ENCODE peak calls at places on chromosome 17, in five cellular contexts. H, M, T, A and Q are unnamed samples.

GRCh38 chr17:50466371-50467113 is 2.1 kb downstream of the CHAD start:
- DNase-seq in H (no peak), M (no peak), T (no peak), A (no peak), Q (no peak)

GRCh38 chr17:5531019-5531418 is 44.7 kb downstream of the MIS12 start:
- DNase-seq in H (no peak), M (no peak), T (no peak), A (no peak), Q (no peak)

GRCh38 chr17:59418732-59419166 is 87.3 kb downstream of the YPEL2 start:
- DNase-seq in H (no peak), M (no peak), T (peak; percentile 13), A (no peak), Q (no peak)

GRCh38 chr17:35170968-35171771 is 23.0 kb downstream of the SLC35G3 start:
- DNase-seq in H (no peak), M (no peak), T (no peak), A (no peak), Q (no peak)

GRCh38 chr17:38777641-38778250 is 21.6 kb downstream of the PIP4K2B start:
- DNase-seq in H (no peak), M (no peak), T (no peak), A (no peak), Q (no peak)

GRCh38 chr17:74987909-74988711 is 678 bp downstream of the CDR2L start:
- DNase-seq in H (peak; percentile 72), M (peak; percentile 74), T (peak; percentile 85), A (peak; percentile 73), Q (peak; percentile 95)

GRCh38 chr17:47812146-47812920 is 9.3 kb downstream of the OSBPL7 start:
- DNase-seq in H (no peak), M (no peak), T (no peak), A (no peak), Q (no peak)

GRCh38 chr17:38421224-38421841 is 6.9 kb upstream of the ARHGAP23 start:
- DNase-seq in H (peak; percentile 74), M (no peak), T (peak; percentile 81), A (peak; percentile 64), Q (no peak)

GRCh38 chr17:72634621-72635020 is 457.9 kb downstream of the SLC39A11 start:
- DNase-seq in H (no peak), M (peak; percentile 71), T (no peak), A (no peak), Q (no peak)

GRCh38 chr17:80761421-80761871 is 216.8 kb downstream of the RPTOR start:
- DNase-seq in H (peak; percentile 89), M (peak; percentile 59), T (peak; percentile 89), A (no peak), Q (no peak)

GRCh38 chr17:49358638-49359247 is 3.3 kb downstream of the ZNF652 start:
- DNase-seq in H (no peak), M (no peak), T (peak; percentile 20), A (peak; percentile 7), Q (no peak)

GRCh38 chr17:828761-829160 is 46.6 kb downstream of the MRM3 start:
- DNase-seq in H (peak; percentile 78), M (no peak), T (peak; percentile 80), A (no peak), Q (no peak)

GRCh38 chr17:68719431-68719830 is 118.3 kb upstream of the FAM20A start:
- DNase-seq in H (no peak), M (no peak), T (no peak), A (no peak), Q (no peak)

GRCh38 chr17:68718465-68718864 is 117.3 kb upstream of the FAM20A start:
- DNase-seq in H (no peak), M (no peak), T (no peak), A (no peak), Q (no peak)

DNA sequence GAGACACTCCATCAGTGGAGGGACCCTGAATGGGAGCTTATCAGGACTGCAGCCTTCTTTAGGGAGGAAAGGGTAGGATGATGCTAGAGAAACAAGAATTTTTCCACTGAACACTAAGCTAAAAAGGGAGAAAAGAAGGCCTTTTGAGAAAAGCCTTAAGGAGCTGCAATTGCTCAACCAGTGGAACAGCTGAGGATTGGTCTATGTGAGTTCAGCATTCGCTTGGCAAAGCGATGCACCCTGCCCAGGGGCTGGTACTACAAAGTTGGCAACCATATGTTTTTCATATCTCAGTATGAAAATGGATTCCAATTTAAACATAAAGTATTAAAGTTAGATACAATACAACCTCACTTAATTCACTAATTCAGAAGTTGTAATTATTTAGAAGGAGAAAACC is 117.8 kb upstream of the FAM20A start:
- DNase-seq in H (no peak), M (no peak), T (no peak), A (no peak), Q (no peak)
- TF ChIP-seq CTCF in H (no peak), M (no peak), T (no peak), A (no peak), Q (no peak)

GRCh38 chr17:78476973-78477372 is 98.5 kb downstream of the PGS1 start:
- DNase-seq in H (no peak), M (no peak), T (no peak), A (no peak), Q (no peak)

GRCh38 chr17:78473951-78474630 is 95.6 kb downstream of the PGS1 start:
- DNase-seq in H (no peak), M (no peak), T (no peak), A (no peak), Q (no peak)

GRCh38 chr17:78476149-78476548 is 97.7 kb downstream of the PGS1 start:
- DNase-seq in H (no peak), M (no peak), T (no peak), A (no peak), Q (no peak)

GRCh38 chr17:78475211-78475610 is 96.8 kb downstream of the PGS1 start:
- DNase-seq in H (no peak), M (no peak), T (no peak), A (no peak), Q (no peak)

GRCh38 chr17:78474631-78475146 is 96.2 kb downstream of the PGS1 start:
- DNase-seq in H (no peak), M (no peak), T (no peak), A (no peak), Q (no peak)
- H3K27ac ChIP-seq in H (no peak overlapping the region), M (no peak overlapping the region), T (no peak overlapping the region), A (no peak overlapping the region), Q (no peak overlapping the region)

GRCh38 chr17:61770043-61770442 is 93.3 kb downstream of the BRIP1 start:
- DNase-seq in H (no peak), M (no peak), T (peak; percentile 9), A (no peak), Q (no peak)

GRCh38 chr17:61764846-61765245 is 98.5 kb downstream of the BRIP1 start:
- DNase-seq in H (no peak), M (no peak), T (no peak), A (no peak), Q (no peak)

GRCh38 chr17:61766520-61766919 is 96.8 kb downstream of the BRIP1 start:
- DNase-seq in H (no peak), M (no peak), T (peak; percentile 3), A (no peak), Q (no peak)

GRCh38 chr17:61770752-61771533 is 92.4 kb downstream of the BRIP1 start:
- DNase-seq in H (peak; percentile 79), M (no peak), T (peak; percentile 81), A (no peak), Q (no peak)

DNA sequence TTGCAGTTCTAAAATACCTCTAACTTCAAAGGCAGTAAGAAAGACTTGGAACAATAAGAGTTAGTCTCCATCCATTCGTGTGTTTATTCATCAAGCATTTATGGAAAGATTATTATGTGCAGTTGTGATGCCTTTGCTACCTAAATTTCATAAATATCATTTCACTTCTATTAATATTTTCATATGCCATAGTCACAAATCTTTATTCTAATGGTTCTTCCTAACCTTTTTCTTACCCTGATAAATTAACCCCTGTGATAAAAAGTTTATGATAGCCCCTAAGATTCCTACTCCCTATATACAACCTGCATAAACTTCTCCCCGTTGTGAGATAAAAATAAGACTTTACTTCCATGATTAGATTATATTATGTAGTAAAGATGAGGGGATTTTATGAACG is 94.9 kb downstream of the BRIP1 start:
- DNase-seq in H (no peak), M (no peak), T (no peak), A (no peak), Q (no peak)
- H3K36me3 ChIP-seq in H (no peaks in the 10 kb centered on the region), M (peaks cover 11% of the 10 kb centered on the region), T (no peaks in the 10 kb centered on the region), A (no peaks in the 10 kb centered on the region), Q (no peaks in the 10 kb centered on the region)

DNA sequence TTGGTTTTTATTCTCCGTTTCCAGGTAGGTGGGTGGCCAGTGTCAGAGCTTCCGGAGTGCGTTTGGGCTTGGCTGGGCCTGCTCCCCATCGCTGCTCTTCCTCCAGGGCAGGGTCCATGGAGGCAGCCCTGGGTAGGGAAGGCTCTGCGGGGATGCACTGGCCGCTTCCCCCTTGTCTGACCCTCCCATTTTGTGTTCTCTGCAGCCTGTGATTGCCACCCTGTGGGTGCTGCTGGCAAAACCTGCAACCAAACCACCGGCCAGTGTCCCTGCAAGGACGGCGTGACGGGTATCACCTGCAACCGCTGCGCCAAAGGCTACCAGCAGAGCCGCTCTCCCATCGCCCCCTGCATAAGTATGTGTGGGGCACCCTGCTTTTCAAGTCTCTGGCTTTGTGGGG is 158.3 kb downstream of the NTN1 start:
- DNase-seq in H (no peak), M (no peak), T (no peak), A (no peak), Q (no peak)
- TF ChIP-seq CTCF in H (no peak), M (no peak), T (no peak), A (no peak), Q (no peak)

GRCh38 chr17:21289175-21289901 is 4.8 kb downstream of the MAP2K3 start:
- DNase-seq in H (no peak), M (no peak), T (no peak), A (no peak), Q (no peak)
- H3K27ac ChIP-seq in H (no peak overlapping the region), M (peak overlapping the region; percentile 68), T (peak overlapping the region; percentile 96), A (no peak overlapping the region), Q (peak overlapping the region; percentile 88)

GRCh38 chr17:64591944-64592343 is 70.2 kb downstream of the SMURF2 start:
- DNase-seq in H (no peak), M (no peak), T (no peak), A (no peak), Q (no peak)
- H3K36me3 ChIP-seq in H (peaks cover 53% of the 10 kb centered on the region), M (peaks cover 48% of the 10 kb centered on the region), T (peaks cover 9% of the 10 kb centered on the region), A (peaks cover 22% of the 10 kb centered on the region), Q (peaks cover 88% of the 10 kb centered on the region)

GRCh38 chr17:8243827-8244226 is 4.0 kb downstream of the CTC1 start:
- DNase-seq in H (no peak), M (no peak), T (no peak), A (no peak), Q (no peak)
- TF ChIP-seq CTCF in H (no peak), M (no peak), T (no peak), A (no peak), Q (no peak)